ENCODE peak calls at places on chromosome 7, in ten cellular contexts. S, O, K, Q, Z, H, U, L, D and A are unnamed samples.

GRCh38 chr7:92696584-92696983 is 106.4 kb upstream of the FAM133B start:
- DNase-seq in H (no peak), Z (no peak), K (no peak), D (no peak), O (no peak), U (no peak), Q (no peak), L (no peak), S (no peak), A (no peak)

GRCh38 chr7:4203786-4204185 is 478.3 kb upstream of the FOXK1 start:
- DNase-seq in L (no peak), Q (no peak), U (no peak), Z (no peak), K (no peak), S (no peak), D (no peak), O (no peak), H (no peak), A (no peak)

GRCh38 chr7:156607332-156608175 is 33.0 kb upstream of the RNF32 start:
- DNase-seq in Z (no peak), O (no peak), D (no peak), Q (peak), H (no peak), L (no peak), K (peak), S (no peak), U (no peak), A (no peak)

GRCh38 chr7:139118234-139118802 is 8.8 kb upstream of the ZC3HAV1 start:
- DNase-seq in U (no peak), H (no peak), Q (no peak), L (peak), O (peak), S (no peak), K (peak), Z (no peak), D (no peak), A (peak)

GRCh38 chr7:23467281-23467680 is 3.0 kb downstream of the IGF2BP3 start:
- DNase-seq in S (no peak), Q (no peak), H (peak), L (no peak), K (no peak), D (no peak), U (no peak), Z (no peak), O (no peak), A (no peak)

GRCh38 chr7:25216837-25217236 is 11.4 kb downstream of the NPVF start:
- DNase-seq in H (peak), Z (peak), Q (no peak), O (no peak), S (no peak), K (peak), D (no peak), L (peak), U (no peak), A (peak)

GRCh38 chr7:155451522-155452239 is 6.2 kb upstream of the EN2 start:
- DNase-seq in Z (no peak), K (no peak), L (no peak), U (no peak), D (peak), S (no peak), O (no peak), H (no peak), Q (no peak), A (no peak)

GRCh38 chr7:4833691-4834600 is 27.9 kb downstream of the PAPOLB start:
- DNase-seq in H (no peak), L (no peak), S (no peak), O (no peak), D (peak), Q (no peak), Z (no peak), U (no peak), K (no peak), A (no peak)

GRCh38 chr7:132575987-132576722 is at the start of gene PLXNA4:
- DNase-seq in K (peak), U (no peak), L (no peak), H (peak), S (no peak), Q (peak), Z (no peak), D (no peak), O (peak), A (no peak)

GRCh38 chr7:34133983-34134782 is 228.8 kb downstream of the BMPER start:
- DNase-seq in K (peak), S (peak), D (no peak), U (no peak), L (peak), O (peak), Q (no peak), H (peak), Z (peak), A (peak)

GRCh38 chr7:47535033-47535703 is 46.7 kb downstream of the TNS3 start:
- DNase-seq in S (no peak), H (no peak), Q (no peak), Z (no peak), O (no peak), D (peak), L (no peak), U (no peak), K (no peak), A (no peak)

GRCh38 chr7:94276797-94277196 is 117.9 kb upstream of the COL1A2 start:
- DNase-seq in L (peak), H (peak), Z (no peak), U (no peak), Q (no peak), S (no peak), O (no peak), K (peak), D (no peak), A (peak)

GRCh38 chr7:55053651-55054226 is 34.9 kb downstream of the EGFR start:
- DNase-seq in H (no peak), D (no peak), L (no peak), S (no peak), Q (no peak), O (no peak), K (no peak), Z (no peak), U (no peak), A (peak)

GRCh38 chr7:11450246-11450645 is 381.8 kb downstream of the THSD7A start:
- DNase-seq in Q (no peak), O (no peak), D (no peak), K (peak), Z (no peak), U (no peak), H (no peak), L (no peak), S (no peak), A (no peak)

GRCh38 chr7:35019801-35020200 is 17.5 kb downstream of the DPY19L1 start:
- DNase-seq in L (no peak), S (no peak), Z (no peak), D (no peak), H (no peak), U (no peak), Q (no peak), K (peak), O (no peak), A (no peak)

GRCh38 chr7:42869131-42870020 is 42.5 kb downstream of the C7orf25 start:
- DNase-seq in L (no peak), Z (no peak), K (peak), O (peak), U (no peak), H (no peak), S (peak), Q (no peak), D (no peak), A (no peak)

GRCh38 chr7:41779918-41780317 is 77.0 kb upstream of the INHBA start:
- DNase-seq in K (no peak), U (no peak), Z (no peak), H (no peak), Q (no peak), D (no peak), S (no peak), L (peak), O (no peak), A (no peak)

GRCh38 chr7:76261935-76262334 is 40.5 kb upstream of the HSPB1 start:
- DNase-seq in L (no peak), S (no peak), O (no peak), H (no peak), D (no peak), U (no peak), Z (no peak), Q (no peak), K (peak), A (no peak)